ENCODE peak calls at places on chromosomes 11 and 22, in five cellular contexts. V is Peyer's patch, R is brain microvascular endothelial cell, J is AG09309, M is fibroblast of pulmonary artery. A is an unnamed sample.

GRCh38 chr11:45163956-45164575 is 17.6 kb downstream of the PRDM11 start:
- DNase-seq in J (no peak), M (no peak), V (no peak), R (no peak), A (peak)

GRCh38 chr11:107648247-107648646 is 57.3 kb downstream of the ELMOD1 start:
- DNase-seq in R (no peak), M (no peak), J (no peak), V (no peak), A (no peak)

GRCh38 chr11:76642341-76642740 is 28.2 kb downstream of the LRRC32 start:
- DNase-seq in V (no peak), J (no peak), R (no peak), M (no peak), A (no peak)

GRCh38 chr11:8604078-8604723 is 10.2 kb upstream of the STK33 start:
- DNase-seq in R (peak), M (peak), V (no peak), J (peak), A (peak)

GRCh38 chr11:129695543-129696308 is 119.9 kb upstream of the TMEM45B start:
- DNase-seq in V (peak), M (peak), J (no peak), R (peak), A (peak)

GRCh38 chr11:69682681-69683326 is 7.7 kb upstream of the LTO1 start:
- DNase-seq in R (no peak), V (no peak), M (no peak), J (no peak), A (no peak)

GRCh38 chr11:129260750-129261149 is 68.6 kb upstream of the ARHGAP32 start:
- DNase-seq in R (no peak), J (no peak), M (peak), V (no peak), A (no peak)

GRCh38 chr11:57463596-57464342 is 3.4 kb downstream of the RTN4RL2 start:
- DNase-seq in J (no peak), R (no peak), M (no peak), V (no peak), A (no peak)

GRCh38 chr11:27291302-27291889 is 71.6 kb downstream of the CCDC34 start:
- DNase-seq in J (no peak), M (no peak), R (no peak), V (no peak), A (no peak)

GRCh38 chr22:33000342-33001280 is 57.6 kb downstream of the SYN3 start:
- DNase-seq in M (peak), J (no peak), V (no peak), R (peak), A (peak)

GRCh38 chr11:130369141-130369691 is 54.5 kb upstream of the ZBTB44 start:
- DNase-seq in V (no peak), J (no peak), M (no peak), R (no peak), A (no peak)

GRCh38 chr11:112157274-112157766 is 6.6 kb downstream of the IL18 start:
- DNase-seq in R (peak), J (peak), V (no peak), M (peak), A (peak)

GRCh38 chr11:95089620-95090542 is at the start of gene ENDOD1:
- DNase-seq in R (peak), J (no peak), M (peak), V (peak), A (peak)

GRCh38 chr22:26777402-26777801 is 120.0 kb downstream of the MIAT start:
- DNase-seq in M (no peak), V (no peak), R (no peak), J (no peak), A (no peak)

DNA sequence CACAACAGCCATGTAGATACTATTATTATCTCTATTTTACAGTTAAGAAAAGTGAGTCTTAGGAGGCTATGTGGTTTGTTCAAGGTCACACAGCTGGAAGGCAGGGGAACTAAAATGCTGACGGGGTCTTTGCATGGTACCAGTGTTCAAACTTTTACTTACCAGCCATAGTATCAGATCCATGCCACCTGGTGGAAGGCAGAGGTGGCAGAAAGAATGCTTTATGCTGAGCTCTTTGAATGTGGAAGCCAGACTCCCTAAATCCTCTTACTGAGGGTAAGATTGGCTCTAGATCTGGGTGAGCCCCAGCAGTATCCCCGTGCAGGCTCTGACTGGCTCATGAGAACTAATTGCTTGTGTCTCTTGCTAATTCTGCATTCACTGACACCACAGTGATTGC is 54.3 kb upstream of the NAV2 start:
- DNase-seq in M (no peak), R (no peak), V (no peak), J (no peak), A (no peak)
- TF ChIP-seq CTCF in M (peak), R (peak), V (no peak), J (no peak), A (peak)

GRCh38 chr11:65435981-65436411 is 13.4 kb downstream of the NEAT1 start:
- DNase-seq in J (no peak), M (peak), R (peak), V (no peak), A (peak)

GRCh38 chr11:65438257-65439151 is 15.9 kb downstream of the NEAT1 start:
- DNase-seq in M (peak), V (no peak), R (no peak), J (no peak), A (peak)

GRCh38 chr11:65436412-65437032 is 13.9 kb downstream of the NEAT1 start:
- DNase-seq in J (no peak), M (peak), R (peak), V (peak), A (peak)

GRCh38 chr11:65439331-65440181 is 17.0 kb downstream of the NEAT1 start:
- DNase-seq in M (peak), V (peak), R (peak), J (no peak), A (peak)

DNA sequence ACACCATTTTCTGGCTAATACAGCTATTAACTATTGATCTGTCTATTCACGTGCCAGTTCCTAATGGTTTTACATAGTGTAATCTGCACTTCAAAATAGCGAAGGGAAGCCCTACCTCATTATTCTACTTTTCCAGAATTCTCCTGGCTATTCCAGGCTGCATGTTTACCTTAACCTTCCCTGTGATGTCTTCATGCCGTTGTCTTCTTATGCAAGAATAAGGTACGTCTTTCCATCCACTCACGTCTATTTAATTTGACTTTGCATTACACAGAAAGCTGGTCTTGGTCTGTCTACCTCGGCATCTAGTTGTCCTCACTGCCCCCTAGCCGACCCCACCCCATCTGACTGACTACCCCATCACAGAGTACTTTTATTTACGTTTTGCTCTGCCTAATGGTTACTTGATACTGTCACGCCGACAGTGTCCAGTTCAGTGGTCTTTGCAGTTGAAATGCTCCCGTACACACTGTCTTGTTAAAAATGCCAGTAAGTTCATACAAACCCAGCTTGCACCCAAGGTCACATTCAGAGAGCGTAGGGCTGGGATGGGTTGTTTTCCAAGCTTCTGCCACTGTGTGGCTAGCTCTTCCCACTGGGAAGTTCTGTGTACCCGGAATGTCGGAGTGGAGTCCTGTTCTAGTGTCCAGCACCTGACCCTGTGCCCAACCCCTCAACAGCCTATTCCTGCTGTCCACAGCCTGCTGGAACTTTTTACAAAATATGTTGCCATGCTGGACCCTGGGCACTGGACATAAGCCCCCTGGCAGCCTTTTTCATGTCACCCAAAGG is 15.0 kb downstream of the NEAT1 start:
- DNase-seq in J (no peak), R (no peak), M (peak), V (peak), A (peak)
- H3K4me3 ChIP-seq in J (no peak), R (no peak), M (peak), V (no peak), A (no peak)

GRCh38 chr11:49302360-49302759 is 94.0 kb upstream of the FOLH1 start:
- DNase-seq in R (no peak), M (no peak), J (no peak), V (no peak), A (no peak)
- TF ChIP-seq CTCF in R (no peak), M (no peak), J (no peak), V (no peak), A (no peak)

DNA sequence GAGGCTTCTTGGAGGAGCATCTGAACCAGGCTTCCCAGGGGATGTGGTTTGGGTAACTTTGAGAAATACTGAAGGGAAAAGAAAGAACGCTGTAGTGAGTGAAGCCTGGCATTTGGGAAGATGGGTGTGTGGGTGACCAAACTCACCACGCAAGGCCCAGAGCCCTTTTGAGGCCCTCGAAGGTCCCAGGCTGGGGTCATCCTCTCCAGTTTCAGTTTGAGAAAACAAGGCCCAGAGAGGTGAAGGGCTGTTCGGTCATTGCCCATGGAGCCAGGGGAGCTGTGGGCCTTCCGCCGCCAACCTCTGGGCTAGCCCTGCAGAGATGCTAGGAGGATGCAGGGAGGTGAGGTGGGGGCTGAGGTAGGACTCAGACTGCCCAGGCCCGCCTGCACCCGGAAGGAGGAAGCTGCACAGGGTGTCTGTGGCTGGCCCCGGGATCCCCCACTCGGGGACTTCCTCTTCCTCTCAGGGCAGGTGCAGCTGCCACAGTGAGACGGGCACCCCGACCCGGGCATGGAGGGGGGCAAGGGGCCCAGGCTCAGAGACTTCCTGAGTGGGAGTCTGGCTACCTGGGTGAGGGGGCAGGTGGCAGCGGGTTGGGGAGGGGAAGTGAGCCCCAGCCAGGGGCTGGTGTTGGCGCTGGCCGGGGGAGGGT is at the start of gene CCDC88B:
- DNase-seq in V (peak), M (no peak), R (no peak), J (no peak), A (no peak)
- H3K4me3 ChIP-seq in V (peak), M (no peak), R (no peak), J (no peak), A (no peak)

DNA sequence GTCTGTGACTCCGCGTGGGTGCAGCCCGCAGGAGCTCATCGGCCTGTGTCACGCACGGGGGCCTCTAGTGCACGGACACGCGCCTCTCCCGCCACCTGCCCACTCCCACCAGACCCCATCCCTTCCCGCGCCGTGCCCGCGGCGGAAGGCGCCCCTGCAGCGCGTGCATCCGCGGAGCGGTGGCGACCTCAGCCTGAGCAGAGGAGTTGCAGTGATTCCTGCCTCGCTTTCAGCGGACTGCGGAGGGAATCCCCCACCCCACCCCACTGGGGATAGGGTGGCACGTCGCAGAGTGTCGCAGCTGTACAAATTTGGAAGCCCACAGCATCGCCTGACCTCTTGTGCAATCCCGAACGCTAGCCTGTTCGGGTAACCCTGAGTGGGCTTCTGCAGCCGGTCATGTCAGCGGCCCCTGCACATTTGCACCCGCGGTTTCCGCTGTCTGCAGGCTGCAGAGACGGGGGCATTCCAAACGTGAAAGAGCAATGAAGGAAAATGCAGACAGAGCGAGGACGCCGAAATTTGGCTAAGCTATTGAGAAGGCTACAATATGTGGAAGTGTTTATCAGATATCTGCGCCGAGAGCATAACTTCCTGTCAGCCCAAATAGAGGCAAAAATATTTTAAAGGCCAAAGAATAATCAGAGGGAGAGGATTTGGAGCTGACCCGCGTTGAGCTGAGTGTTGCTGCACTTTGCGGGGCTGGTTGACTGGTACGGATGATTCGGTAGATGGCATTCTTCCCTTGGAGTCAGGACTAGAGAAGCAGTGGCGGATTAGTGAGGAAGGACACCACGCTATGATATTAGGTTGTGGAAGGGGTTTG is 619 bp upstream of the ARHGAP20 start:
- DNase-seq in R (peak), J (no peak), M (peak), V (peak), A (peak)
- TF ChIP-seq CTCF in R (peak), J (no peak), M (peak), V (no peak), A (peak)

GRCh38 chr22:43923191-43923590 is 414 bp upstream of the PNPLA3 start:
- DNase-seq in V (no peak), R (no peak), J (no peak), M (no peak), A (peak)
- H3K4me3 ChIP-seq in V (peak), R (peak), J (peak), M (peak), A (peak)